ENCODE peak calls at places on chromosomes 3 and 15, in six cellular contexts. A, X, S, J, L and M are unnamed samples.

GRCh38 chr15:61479601-61480000 is 250.5 kb upstream of the RORA start:
- DNase-seq in L (no peak), J (no peak), X (no peak), S (no peak), A (no peak), M (peak; percentile 18)

GRCh38 chr3:192212335-192212734 is 515.0 kb downstream of the FGF12 start:
- DNase-seq in S (no peak), J (no peak), L (no peak), X (no peak), A (no peak), M (no peak)

GRCh38 chr15:89377842-89378698 is 43.4 kb upstream of the POLG start:
- DNase-seq in S (no peak), A (no peak), J (no peak), X (no peak), L (no peak), M (no peak)

GRCh38 chr3:124277516-124277890 is 285.6 kb upstream of the ROPN1 start:
- DNase-seq in A (peak; percentile 70), S (no peak), L (peak; percentile 80), X (no peak), J (no peak), M (peak; percentile 75)

GRCh38 chr15:91055548-91056331 is 33.3 kb upstream of the VPS33B start:
- DNase-seq in J (peak; percentile 68), L (no peak), S (no peak), X (peak; percentile 61), A (peak; percentile 16), M (peak; percentile 12)

GRCh38 chr3:69547457-69548014 is 161.6 kb upstream of the FRMD4B start:
- DNase-seq in L (no peak), X (no peak), J (no peak), A (no peak), S (no peak), M (peak; percentile 7)

GRCh38 chr3:23548706-23549105 is 257.0 kb upstream of the UBE2E1 start:
- DNase-seq in X (no peak), A (no peak), J (no peak), S (no peak), L (no peak), M (no peak)

GRCh38 chr15:57356636-57357035 is 19.7 kb upstream of the CGNL1 start:
- DNase-seq in L (no peak), S (no peak), X (no peak), J (no peak), A (no peak), M (peak; percentile 62)

GRCh38 chr3:30770387-30770786 is 124.1 kb downstream of the GADL1 start:
- DNase-seq in L (no peak), S (peak; percentile 69), A (peak; percentile 68), J (no peak), X (no peak), M (peak; percentile 66)

GRCh38 chr3:159824341-159824740 is 164.3 kb upstream of the IL12A start:
- DNase-seq in L (no peak), X (no peak), A (peak; percentile 53), S (peak; percentile 60), J (peak; percentile 56), M (no peak)

GRCh38 chr3:184358921-184359350 is 2.5 kb downstream of the CLCN2 start:
- DNase-seq in A (no peak), L (no peak), J (no peak), S (no peak), X (no peak), M (no peak)

GRCh38 chr3:105877625-105877913 is 8.8 kb upstream of the CBLB start:
- DNase-seq in L (no peak), J (no peak), A (no peak), X (no peak), S (no peak), M (no peak)

GRCh38 chr3:141051641-141052569 is 758 bp downstream of the SPSB4 start:
- DNase-seq in J (no peak), L (peak; percentile 55), A (no peak), S (peak; percentile 72), X (no peak), M (no peak)

GRCh38 chr3:141050913-141051632 is at the start of gene SPSB4:
- DNase-seq in J (no peak), L (no peak), X (no peak), A (no peak), S (peak; percentile 93), M (peak; percentile 5)

GRCh38 chr3:141050576-141050912 is 603 bp upstream of the SPSB4 start:
- DNase-seq in S (no peak), L (no peak), A (no peak), J (no peak), X (no peak), M (no peak)

GRCh38 chr3:141047168-141047567 is 4.0 kb upstream of the SPSB4 start:
- DNase-seq in A (no peak), X (no peak), S (no peak), L (no peak), J (no peak), M (no peak)

DNA sequence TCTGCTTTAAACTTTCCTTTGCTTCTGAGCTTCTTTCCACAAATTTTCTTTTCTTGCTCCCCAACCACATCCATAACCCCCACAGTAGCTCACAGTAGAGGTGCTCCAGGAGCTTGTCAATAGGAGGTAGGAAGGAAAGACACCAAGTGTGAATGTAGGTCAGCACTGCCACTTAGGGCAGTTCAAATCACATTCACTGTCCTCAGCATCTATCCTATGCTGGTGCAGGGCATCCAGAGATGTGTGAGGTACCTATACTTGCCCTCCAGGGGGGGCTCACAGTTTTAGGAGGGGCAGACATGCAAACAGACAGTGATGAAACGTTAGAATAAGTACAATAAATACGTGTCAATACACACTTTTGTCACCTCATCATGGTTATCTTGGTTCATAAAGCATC is 1.5 kb upstream of the SPSB4 start:
- DNase-seq in S (no peak), X (no peak), A (no peak), J (no peak), L (no peak), M (no peak)
- TF ChIP-seq CTCF in S (no peak), X (peak; percentile 44), A (peak; percentile 24), J (peak; percentile 40), L (no peak), M (peak; percentile 42)

DNA sequence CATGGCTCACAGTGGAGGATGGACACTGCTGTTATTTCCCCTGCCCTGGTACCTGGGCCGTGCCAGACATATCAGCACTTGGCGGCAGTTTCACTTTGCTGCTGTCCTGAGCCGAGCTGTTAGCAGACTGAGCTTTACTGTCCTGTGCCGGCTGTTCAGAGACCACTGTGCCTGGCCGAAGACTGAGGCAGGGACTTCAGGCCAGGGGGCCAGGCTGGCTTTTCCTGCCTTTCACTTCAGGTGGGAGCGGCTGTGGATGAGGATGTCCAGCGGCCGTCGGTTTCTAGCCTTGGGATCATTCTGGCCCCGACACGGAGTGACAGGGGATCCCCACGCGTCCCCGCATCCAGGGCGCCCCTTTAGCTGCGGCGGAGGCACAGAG is 1.0 kb downstream of the ATP10A start:
- DNase-seq in X (no peak), J (no peak), A (no peak), L (no peak), S (no peak), M (no peak)
- H3K4me3 ChIP-seq in X (peak overlapping the region; percentile 50), J (peak overlapping the region; percentile 18), A (peak overlapping the region; percentile 54), L (peak overlapping the region; percentile 82), S (peak overlapping the region; percentile 67), M (peak overlapping the region; percentile 42)

DNA sequence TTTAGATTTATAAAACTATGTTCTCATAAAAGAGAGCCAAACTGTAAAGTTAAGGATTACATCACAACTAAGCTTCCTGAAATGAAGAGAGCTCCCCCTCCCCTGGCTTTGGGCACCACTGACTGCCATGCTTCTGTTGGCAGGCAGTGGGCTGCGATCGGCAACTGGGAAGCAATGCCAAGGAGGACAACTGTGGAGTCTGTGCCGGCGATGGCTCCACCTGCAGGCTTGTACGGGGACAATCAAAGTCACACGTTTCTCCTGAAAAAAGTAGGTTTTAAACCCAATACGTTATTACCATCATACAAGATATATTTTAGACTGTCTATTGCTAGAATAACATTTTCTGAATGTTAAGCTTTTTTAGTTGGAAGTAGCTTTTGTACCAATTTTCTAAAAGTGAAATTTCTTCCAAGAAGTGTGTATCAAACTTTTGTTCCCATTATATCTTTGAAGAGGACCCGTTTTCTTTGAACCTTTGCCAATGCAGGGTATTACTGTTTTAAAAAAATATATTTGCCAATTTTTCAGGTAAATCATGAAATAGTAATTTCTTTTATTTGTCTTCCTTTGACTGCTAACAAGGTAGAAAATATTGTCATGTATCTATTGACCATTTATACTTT is 184.1 kb downstream of the ADAMTSL3 start:
- DNase-seq in X (no peak), L (no peak), A (no peak), J (no peak), S (no peak), M (no peak)
- TF ChIP-seq CTCF in X (peak; percentile 66), L (no peak), A (peak; percentile 67), J (peak; percentile 63), S (peak; percentile 22), M (peak; percentile 79)

GRCh38 chr3:33717866-33718594 is at the start of gene CLASP2:
- DNase-seq in L (peak; percentile 91), X (peak; percentile 84), J (peak; percentile 24), A (peak; percentile 53), S (peak; percentile 93), M (peak; percentile 69)

GRCh38 chr3:33717616-33717865 is 513 bp downstream of the CLASP2 start:
- DNase-seq in X (peak; percentile 69), L (peak; percentile 83), J (no peak), S (no peak), A (peak; percentile 11), M (peak; percentile 25)

GRCh38 chr3:33716227-33716626 is 1.8 kb downstream of the CLASP2 start:
- DNase-seq in A (no peak), J (no peak), S (no peak), L (no peak), X (no peak), M (no peak)

GRCh38 chr3:33722186-33722585 is 4.1 kb upstream of the CLASP2 start:
- DNase-seq in J (no peak), L (no peak), S (no peak), X (no peak), A (no peak), M (peak; percentile 69)

GRCh38 chr3:33718595-33718907 is 497 bp upstream of the CLASP2 start:
- DNase-seq in J (no peak), L (no peak), S (no peak), A (no peak), X (no peak), M (no peak)
- H3K4me3 ChIP-seq in J (peak overlapping the region; percentile 73), L (peak overlapping the region; percentile 93), S (peak overlapping the region; percentile 81), A (peak overlapping the region; percentile 64), X (peak overlapping the region; percentile 80), M (peak overlapping the region; percentile 76)

GRCh38 chr3:132981746-132982145 is 56.4 kb upstream of the TMEM108 start:
- DNase-seq in S (no peak), L (no peak), A (no peak), J (no peak), X (no peak), M (no peak)
- TF ChIP-seq CTCF in S (no peak), L (no peak), A (no peak), J (peak; percentile 33), X (no peak), M (peak; percentile 2)

DNA sequence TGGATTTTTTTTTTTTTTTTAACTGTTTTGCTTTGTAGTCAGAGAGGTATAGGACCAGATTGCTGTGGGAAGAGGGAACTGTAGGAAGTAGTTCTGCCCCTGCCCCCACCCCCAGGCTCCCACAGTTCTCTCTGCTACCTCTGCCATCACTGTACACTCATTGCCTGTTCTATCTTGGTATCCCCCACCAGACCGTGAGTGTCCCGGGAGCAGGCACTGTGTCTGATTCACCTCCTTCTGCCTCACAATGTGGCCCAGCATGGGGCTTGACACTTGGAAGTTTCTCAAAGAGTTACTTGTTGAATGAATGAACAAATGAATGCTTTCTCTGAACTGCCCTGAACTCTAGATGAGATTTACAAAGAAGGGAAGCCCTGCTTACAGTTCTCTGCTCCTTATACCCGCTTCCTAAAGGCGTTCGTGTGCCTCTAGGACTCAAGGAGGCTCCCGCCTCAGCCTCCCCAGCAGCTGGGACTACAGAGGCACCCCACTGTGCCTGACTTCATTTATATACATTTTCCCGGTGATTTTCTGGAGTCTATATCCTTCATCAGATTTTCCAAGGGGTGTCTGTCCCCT is 27.1 kb upstream of the PIK3CB start:
- DNase-seq in L (no peak), A (peak; percentile 78), X (no peak), S (no peak), J (no peak), M (no peak)
- H3K4me3 ChIP-seq in L (no peak overlapping the region), A (no peak overlapping the region), X (no peak overlapping the region), S (no peak overlapping the region), J (no peak overlapping the region), M (no peak overlapping the region)